ENCODE peak calls at places on chromosomes 12 and 14, in five cellular contexts. N is IMR-90, Q is neuronal stem cell, P is H1, H is mesenchymal stem cell. T is an unnamed sample.

GRCh38 chr12:120639771-120640721 is at the start of gene CABP1:
- DNase-seq in Q (peak), N (no peak), H (no peak), P (peak), T (no peak)

GRCh38 chr14:94665121-94665520 is 52.9 kb downstream of the SERPINA3 start:
- DNase-seq in Q (no peak), N (peak), H (no peak), P (no peak), T (peak)

GRCh38 chr14:97978336-97978735 is 1181.2 kb downstream of the VRK1 start:
- DNase-seq in H (no peak), N (no peak), P (peak), Q (peak), T (peak)

GRCh38 chr14:38964630-38965029 is 138.4 kb downstream of the SEC23A start:
- DNase-seq in Q (no peak), P (no peak), N (peak), H (peak), T (no peak)

GRCh38 chr12:105462841-105463240 is 132.3 kb downstream of the C12orf75 start:
- DNase-seq in Q (no peak), N (peak), H (no peak), P (no peak), T (no peak)

GRCh38 chr12:104742551-104742961 is 215.5 kb downstream of the SLC41A2 start:
- DNase-seq in N (no peak), H (no peak), Q (no peak), P (no peak), T (no peak)

GRCh38 chr14:69046468-69046867 is 67.4 kb upstream of the ACTN1 start:
- DNase-seq in Q (no peak), N (peak), H (no peak), P (no peak), T (no peak)

GRCh38 chr12:113006641-113007040 is 28.3 kb downstream of the OAS2 start:
- DNase-seq in N (no peak), H (no peak), P (no peak), Q (no peak), T (no peak)

GRCh38 chr12:470133-470532 is 10.4 kb downstream of the B4GALNT3 start:
- DNase-seq in H (no peak), Q (no peak), P (no peak), N (no peak), T (no peak)

GRCh38 chr12:107369679-107370078 is 276.3 kb upstream of the CRY1 start:
- DNase-seq in Q (no peak), P (no peak), H (no peak), N (no peak), T (no peak)

GRCh38 chr12:96208801-96209534 is 14.8 kb downstream of the ELK3 start:
- DNase-seq in H (peak), Q (no peak), P (no peak), N (no peak), T (no peak)

GRCh38 chr12:27619308-27619707 is 76.9 kb upstream of the REP15 start:
- DNase-seq in H (peak), P (no peak), N (peak), Q (no peak), T (peak)

GRCh38 chr12:66409195-66409871 is 107.0 kb downstream of the HELB start:
- DNase-seq in H (peak), N (peak), Q (peak), P (peak), T (peak)

GRCh38 chr12:4274960-4275868 is 1.7 kb downstream of the CCND2 start:
- DNase-seq in P (no peak), Q (no peak), N (peak), H (peak), T (no peak)

GRCh38 chr12:7837366-7837765 is 35.3 kb downstream of the SLC2A14 start:
- DNase-seq in N (no peak), P (no peak), H (no peak), Q (no peak), T (peak)

GRCh38 chr14:50734950-50735697 is 67.0 kb upstream of the SAV1 start:
- DNase-seq in Q (no peak), P (no peak), H (no peak), N (no peak), T (peak)

GRCh38 chr12:116123511-116124258 is 153.8 kb downstream of the MED13L start:
- DNase-seq in H (peak), Q (peak), P (no peak), N (peak), T (peak)

GRCh38 chr12:101564912-101565311 is 29.9 kb upstream of the MYBPC1 start:
- DNase-seq in N (no peak), H (no peak), Q (no peak), P (no peak), T (peak)

GRCh38 chr14:92987713-92988510 is 65.0 kb downstream of the CHGA start:
- DNase-seq in P (no peak), Q (no peak), N (no peak), H (no peak), T (no peak)
- H3K14ac ChIP-seq in P (no peak), Q (no peak), N (no peak), H (no peak), T (no peak)

DNA sequence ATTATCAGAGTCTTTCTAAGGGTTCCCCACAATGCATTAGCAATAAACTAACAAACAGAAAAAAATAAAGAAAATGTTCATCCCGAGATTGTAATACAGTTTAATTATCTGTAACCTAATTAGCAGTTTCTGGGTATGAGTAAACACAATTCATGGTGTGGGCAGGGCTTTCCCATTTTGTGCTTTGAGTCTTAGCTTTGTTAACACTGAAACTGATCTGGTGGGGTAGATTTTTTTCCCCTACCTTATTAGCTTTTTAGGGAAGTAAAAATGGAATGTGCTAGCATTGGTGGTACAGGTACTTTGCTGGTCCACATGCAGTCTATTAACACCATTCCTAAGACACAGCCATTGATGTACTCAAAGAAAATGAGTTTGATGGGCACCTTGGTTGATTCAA is 18.4 kb upstream of the KRR1 start:
- DNase-seq in P (no peak), Q (no peak), H (no peak), N (no peak), T (no peak)
- H3K4me3 ChIP-seq in P (no peak), Q (no peak), H (no peak), N (no peak), T (no peak)

GRCh38 chr12:122501489-122501989 is 807 bp upstream of the ZCCHC8 start:
- DNase-seq in Q (no peak), H (no peak), P (no peak), N (no peak), T (peak)
- H3K14ac ChIP-seq in Q (no peak), H (no peak), P (no peak), N (no peak), T (no peak)

GRCh38 chr14:103871596-103872480 is 24.5 kb upstream of the PPP1R13B start:
- DNase-seq in N (no peak), Q (peak), P (no peak), H (no peak), T (no peak)
- H3K4me3 ChIP-seq in N (no peak), Q (no peak), P (peak), H (no peak), T (peak)

DNA sequence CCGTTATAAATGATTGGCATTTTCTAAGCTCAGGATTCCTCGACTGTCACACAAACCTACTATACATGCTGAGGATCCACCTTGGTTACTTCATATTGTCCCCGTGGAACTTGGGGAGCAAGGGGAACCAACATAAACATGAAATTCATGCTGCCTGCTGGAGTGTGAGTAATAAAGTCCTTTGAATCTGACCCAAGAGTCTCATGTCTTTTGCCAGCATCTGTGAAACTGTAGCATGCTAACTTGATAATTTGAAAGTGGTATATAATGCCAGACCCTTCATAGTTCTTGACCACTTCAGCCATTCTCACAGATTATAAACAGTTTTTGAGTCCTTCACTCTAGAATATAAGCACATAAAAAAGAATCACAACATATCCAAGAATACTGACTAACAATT is 17.1 kb downstream of the SLC35F4 start:
- DNase-seq in P (no peak), H (no peak), Q (no peak), N (no peak), T (no peak)
- H3K14ac ChIP-seq in P (no peak), H (no peak), Q (no peak), N (no peak), T (no peak)

GRCh38 chr14:61811882-61812346 is 49.7 kb downstream of the SNAPC1 start:
- DNase-seq in N (no peak), Q (no peak), P (no peak), H (no peak), T (no peak)

GRCh38 chr14:61813101-61813596 is 50.9 kb downstream of the SNAPC1 start:
- DNase-seq in P (no peak), N (no peak), Q (no peak), H (no peak), T (no peak)

GRCh38 chr14:61812347-61813100 is 50.3 kb downstream of the SNAPC1 start:
- DNase-seq in H (peak), N (no peak), Q (peak), P (no peak), T (no peak)
- H3K4me3 ChIP-seq in H (peak), N (peak), Q (peak), P (peak), T (peak)

GRCh38 chr12:11166300-11166699 is 4.7 kb upstream of the SMIM10L1 start:
- DNase-seq in H (no peak), P (no peak), N (no peak), Q (no peak), T (no peak)

GRCh38 chr12:11171953-11172675 is 1.1 kb downstream of the SMIM10L1 start:
- DNase-seq in Q (no peak), H (no peak), P (no peak), N (peak), T (no peak)

GRCh38 chr12:11170810-11171144 is 217 bp upstream of the SMIM10L1 start:
- DNase-seq in N (no peak), Q (no peak), P (no peak), H (no peak), T (no peak)

GRCh38 chr12:11174022-11174421 is 3.0 kb downstream of the SMIM10L1 start:
- DNase-seq in N (peak), Q (no peak), P (no peak), H (peak), T (no peak)

DNA sequence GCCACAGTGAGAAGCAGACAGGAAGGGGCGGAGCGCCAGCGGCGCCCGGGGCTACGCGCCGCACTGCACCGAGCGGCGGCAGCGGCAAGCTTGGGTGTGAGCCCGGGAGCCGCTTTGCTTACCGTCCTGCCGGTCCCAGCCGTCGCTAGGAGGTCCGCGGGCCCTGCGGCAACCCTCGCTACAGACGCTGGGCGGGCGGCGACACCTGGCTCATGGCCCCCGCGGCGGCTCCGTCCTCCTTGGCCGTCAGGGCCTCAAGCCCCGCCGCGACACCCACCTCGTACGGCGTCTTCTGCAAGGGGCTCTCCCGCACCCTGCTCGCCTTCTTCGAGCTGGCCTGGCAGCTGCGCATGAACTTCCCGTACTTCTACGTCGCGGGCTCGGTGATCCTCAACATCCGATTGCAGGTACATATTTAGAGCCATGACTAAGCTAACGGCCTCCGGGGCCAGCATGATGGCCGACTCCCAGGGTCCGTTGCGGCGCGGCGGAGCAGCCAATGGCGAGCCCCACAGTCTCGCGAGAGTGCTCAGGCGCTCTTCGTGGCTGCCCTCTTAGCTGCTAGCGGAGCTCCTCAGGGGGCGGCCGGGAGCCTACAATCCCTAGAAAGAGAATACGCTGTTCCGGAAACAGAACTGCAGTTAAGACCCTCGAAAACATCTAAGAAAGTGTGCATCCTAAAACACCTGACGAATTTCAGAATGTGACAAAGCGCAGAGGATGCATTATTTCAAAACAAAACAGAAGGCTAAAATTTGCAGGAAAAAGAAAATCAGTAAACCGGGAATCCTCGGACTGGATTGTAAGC is at the start of gene SMIM10L1:
- DNase-seq in P (peak), N (peak), H (peak), Q (peak), T (peak)
- H3K14ac ChIP-seq in P (peak), N (peak), H (no peak), Q (peak), T (peak)

DNA sequence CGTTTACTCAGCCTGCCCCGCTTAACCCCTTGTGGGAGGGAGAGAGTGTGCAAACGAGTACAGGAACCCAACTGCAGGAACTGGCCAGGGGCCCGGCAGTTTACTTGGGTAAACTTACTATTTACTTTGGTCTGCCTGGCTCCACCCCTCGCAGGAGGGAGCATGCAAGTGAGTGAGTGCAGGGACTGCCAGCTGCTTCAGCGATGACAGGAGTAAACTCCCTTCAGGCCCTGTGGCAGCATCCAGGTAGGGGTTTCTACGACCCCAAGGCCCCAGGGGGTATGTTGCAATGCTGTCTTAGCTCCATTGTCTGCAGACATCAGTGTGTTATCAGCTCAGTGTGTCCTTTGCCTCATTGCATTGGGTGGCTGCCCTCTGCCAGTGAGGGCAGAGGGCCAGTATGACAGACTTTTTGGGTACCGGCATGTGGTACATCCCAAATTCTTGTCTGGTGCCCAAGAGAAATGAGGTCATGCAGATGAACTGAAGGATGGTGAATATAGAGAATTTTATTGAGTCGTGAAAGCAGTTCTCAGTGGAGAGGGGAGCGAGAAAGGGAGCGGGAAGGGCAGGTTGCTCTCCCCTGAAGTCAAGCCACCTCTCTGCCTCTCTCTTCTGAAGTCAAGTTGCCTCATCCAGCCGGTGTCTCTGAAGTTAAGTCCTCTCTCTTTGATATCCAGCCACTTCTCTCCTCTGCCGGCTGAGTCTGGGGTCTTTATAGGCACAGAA is 181.8 kb downstream of the FUT8 start:
- DNase-seq in Q (no peak), N (no peak), P (peak), H (peak), T (no peak)
- H3K4me3 ChIP-seq in Q (no peak), N (no peak), P (no peak), H (no peak), T (no peak)

T was measured in trophoblast cell.